ENCODE peak calls at places on chromosomes 12 and 14, in five cellular contexts. J is stimulated activated CD8-positive, alpha-beta memory T cell treated with anti-CD3 and anti-CD28 coated beads, Interleukin-4, amount 100 ng/mL, for 24 hours; M is NCI-H510A; K is fibroblast of lung; C is M059J. D is an unnamed sample.

GRCh38 chr12:51866762-51867161 is 18.2 kb upstream of the FIGNL2 start:
- DNase-seq in C (no peak), M (no peak), J (no peak), K (no peak), D (no peak)

GRCh38 chr14:74826574-74826973 is 49.4 kb downstream of the PROX2 start:
- DNase-seq in K (no peak), M (no peak), C (no peak), J (no peak), D (no peak)

GRCh38 chr14:104343294-104343625 is 204.9 kb downstream of the KIF26A start:
- DNase-seq in J (no peak), K (no peak), M (no peak), C (no peak), D (no peak)

GRCh38 chr14:91249841-91250616 is 5.5 kb upstream of the GPR68 start:
- DNase-seq in J (no peak), C (peak), M (peak), K (peak), D (no peak)

GRCh38 chr12:3777206-3777809 is 24.4 kb upstream of the CRACR2A start:
- DNase-seq in C (peak), J (no peak), M (no peak), K (peak), D (no peak)

GRCh38 chr12:54164402-54165145 is 24.2 kb downstream of the SMUG1 start:
- DNase-seq in K (no peak), M (no peak), J (no peak), C (no peak), D (no peak)

GRCh38 chr12:79932393-79932792 is 2.5 kb downstream of the PPP1R12A start:
- DNase-seq in C (no peak), M (no peak), J (no peak), K (no peak), D (no peak)

GRCh38 chr12:52988933-52989332 is 17.3 kb upstream of the EIF4B start:
- DNase-seq in M (no peak), C (no peak), K (no peak), J (no peak), D (no peak)

GRCh38 chr14:103296007-103296406 is 38.0 kb upstream of the EIF5 start:
- DNase-seq in M (no peak), C (peak), K (peak), J (no peak), D (no peak)

GRCh38 chr12:130166306-130166705 is 4.0 kb downstream of the FZD10 start:
- DNase-seq in C (no peak), J (no peak), K (no peak), M (no peak), D (no peak)

GRCh38 chr12:84136862-84137367 is 775.7 kb downstream of the SLC6A15 start:
- DNase-seq in J (no peak), C (no peak), K (peak), M (no peak), D (no peak)

GRCh38 chr12:93010461-93010860 is 81.4 kb upstream of the EEA1 start:
- DNase-seq in J (no peak), M (no peak), C (no peak), K (no peak), D (no peak)

GRCh38 chr12:105477873-105478272 is 147.4 kb downstream of the C12orf75 start:
- DNase-seq in K (no peak), C (no peak), M (no peak), J (no peak), D (no peak)

GRCh38 chr14:45284802-45285201 is 31.8 kb upstream of the MIS18BP1 start:
- DNase-seq in C (no peak), K (no peak), M (no peak), J (no peak), D (no peak)

GRCh38 chr12:27785882-27786570 is 6.0 kb upstream of the MANSC4 start:
- DNase-seq in M (no peak), J (no peak), C (peak), K (peak), D (no peak)

GRCh38 chr14:103110681-103111296 is 12.5 kb upstream of the TNFAIP2 start:
- DNase-seq in K (peak), J (no peak), C (peak), M (no peak), D (no peak)

GRCh38 chr12:130169924-130170323 is 7.7 kb downstream of the FZD10 start:
- DNase-seq in J (no peak), C (no peak), K (no peak), M (no peak), D (no peak)

D was measured in substantia nigra.